ENCODE peak calls at places on chromosomes 5 and 9, in seven cellular contexts. X is gastrocnemius medialis, I is stomach, N is body of pancreas, W is Peyer's patch, O is adrenal gland, J is heart left ventricle. D is an unnamed sample. For H3K4me1, the result is how much of the 10 kb centered on the place peaks cover.

GRCh38 chr5:13664377-13664776 is 280.1 kb downstream of the DNAH5 start:
- DNase-seq in O (no peak), I (no peak), X (no peak), W (no peak), J (no peak), N (no peak), D (no peak)

GRCh38 chr9:71691036-71691435 is 77.3 kb downstream of the CEMIP2 start:
- DNase-seq in X (no peak), N (no peak), W (no peak), I (no peak), O (no peak), J (no peak), D (no peak)

GRCh38 chr9:110217656-110218099 is 9.7 kb upstream of the C9orf152 start:
- DNase-seq in J (no peak), W (no peak), O (no peak), N (no peak), X (no peak), I (no peak), D (no peak)

GRCh38 chr9:136578620-136578914 is 32.7 kb upstream of the NOTCH1 start:
- DNase-seq in J (no peak), X (no peak), O (no peak), W (no peak), I (no peak), N (no peak), D (no peak)

GRCh38 chr5:58294598-58295298 is 165.1 kb downstream of the PLK2 start:
- DNase-seq in N (no peak), X (no peak), W (no peak), J (no peak), I (no peak), O (no peak), D (no peak)

GRCh38 chr9:13410566-13411031 is 131.1 kb upstream of the MPDZ start:
- DNase-seq in X (no peak), J (no peak), I (no peak), N (no peak), W (no peak), O (no peak), D (no peak)

GRCh38 chr5:1733369-1733768 is 66.3 kb downstream of the MRPL36 start:
- DNase-seq in O (no peak), N (no peak), J (no peak), W (no peak), I (no peak), X (peak), D (no peak)

GRCh38 chr5:173268750-173269580 is 34.0 kb upstream of the NKX2-5 start:
- DNase-seq in J (peak), I (no peak), O (no peak), X (no peak), W (no peak), N (no peak), D (peak)

GRCh38 chr9:114179516-114179915 is 24.2 kb downstream of the COL27A1 start:
- DNase-seq in W (no peak), I (no peak), O (no peak), J (no peak), X (no peak), N (no peak), D (no peak)

GRCh38 chr9:14238044-14238443 is 75.9 kb downstream of the NFIB start:
- DNase-seq in I (no peak), X (no peak), W (no peak), J (no peak), O (no peak), N (no peak), D (no peak)

GRCh38 chr5:54742417-54742889 is 224.9 kb downstream of the SNX18 start:
- DNase-seq in I (peak), X (no peak), O (no peak), J (no peak), N (peak), W (no peak), D (no peak)

GRCh38 chr9:130738281-130738680 is 44.7 kb downstream of the EXOSC2 start:
- DNase-seq in O (no peak), W (no peak), J (no peak), I (no peak), X (no peak), N (no peak), D (no peak)

GRCh38 chr9:113632776-113633590 is 169.5 kb downstream of the RGS3 start:
- DNase-seq in N (no peak), O (peak), X (no peak), I (no peak), J (no peak), W (peak), D (no peak)

GRCh38 chr5:1781726-1782384 is 17.8 kb downstream of the MRPL36 start:
- DNase-seq in W (peak), J (no peak), O (no peak), X (no peak), I (no peak), N (no peak), D (no peak)

GRCh38 chr5:109740329-109740728 is 50.6 kb downstream of the MAN2A1 start:
- DNase-seq in X (no peak), N (no peak), W (no peak), I (peak), O (peak), J (no peak), D (no peak)

GRCh38 chr9:27534131-27534530 is 4.5 kb upstream of the MOB3B start:
- DNase-seq in N (no peak), X (no peak), W (no peak), I (no peak), J (no peak), O (no peak), D (no peak)

GRCh38 chr5:14453486-14453885 is 128.1 kb upstream of the OTULINL start:
- DNase-seq in O (no peak), N (no peak), I (no peak), J (no peak), X (no peak), W (no peak), D (no peak)

GRCh38 chr5:151047814-151048425 is 27.5 kb downstream of the GPX3 start:
- DNase-seq in O (no peak), I (no peak), X (no peak), W (peak), N (no peak), J (no peak), D (peak)

GRCh38 chr5:76579166-76579765 is 43.9 kb downstream of the F2RL2 start:
- DNase-seq in I (no peak), N (no peak), J (no peak), X (no peak), O (no peak), W (no peak), D (no peak)

GRCh38 chr5:9653811-9654210 is 23.7 kb upstream of the TAS2R1 start:
- DNase-seq in I (peak), N (peak), W (no peak), O (peak), J (peak), X (peak), D (no peak)

GRCh38 chr9:14107977-14108376 is 206.0 kb downstream of the NFIB start:
- DNase-seq in O (no peak), I (no peak), X (no peak), N (no peak), J (no peak), W (no peak), D (no peak)

GRCh38 chr9:124468061-124468740 is 17.9 kb downstream of the ADGRD2 start:
- DNase-seq in X (no peak), O (no peak), N (no peak), J (no peak), I (no peak), W (no peak), D (no peak)

GRCh38 chr5:153755913-153756500 is 265.5 kb downstream of the GRIA1 start:
- DNase-seq in N (no peak), X (no peak), O (no peak), J (no peak), I (no peak), W (no peak), D (no peak)

DNA sequence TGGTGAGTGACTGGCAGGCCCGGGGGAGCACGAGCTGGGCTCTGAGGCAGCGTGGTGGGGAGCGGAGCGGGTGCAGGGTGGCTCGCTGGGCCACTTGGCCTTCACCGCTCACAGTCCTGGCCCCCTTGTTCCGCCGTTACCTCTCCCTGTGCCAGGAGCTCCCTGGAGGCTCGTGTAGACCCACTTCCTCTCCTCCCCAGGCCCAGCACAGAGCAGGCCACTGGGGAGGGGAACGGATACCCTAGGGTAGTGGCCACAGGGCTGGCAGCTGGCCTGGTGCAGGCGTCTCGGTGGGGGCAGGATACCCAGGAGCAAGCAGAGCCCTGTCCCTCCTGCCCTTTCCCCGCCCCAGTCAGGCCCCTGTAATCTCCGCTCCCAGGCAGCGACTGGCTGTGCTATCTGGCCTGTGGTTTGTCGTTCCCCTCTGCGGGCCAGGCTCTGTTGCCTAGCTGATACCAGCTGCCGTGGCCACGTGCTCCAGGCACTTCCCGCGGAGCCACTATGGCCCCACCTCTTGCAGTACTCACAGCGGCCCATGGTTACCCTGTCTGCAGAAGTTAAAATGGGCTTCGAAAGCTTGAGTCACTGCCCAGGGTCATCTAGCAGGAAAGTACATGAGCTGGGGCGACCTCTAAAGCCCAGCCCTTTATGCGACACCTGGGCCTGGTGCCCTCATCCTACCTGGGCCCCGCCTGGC is 11.6 kb upstream of the DOLPP1 start:
- DNase-seq in W (peak), I (peak), N (peak), X (peak), J (peak), O (peak), D (no peak)
- H3K27ac ChIP-seq in W (peak), I (peak), N (peak), X (peak), J (peak), O (peak), D (no peak)

DNA sequence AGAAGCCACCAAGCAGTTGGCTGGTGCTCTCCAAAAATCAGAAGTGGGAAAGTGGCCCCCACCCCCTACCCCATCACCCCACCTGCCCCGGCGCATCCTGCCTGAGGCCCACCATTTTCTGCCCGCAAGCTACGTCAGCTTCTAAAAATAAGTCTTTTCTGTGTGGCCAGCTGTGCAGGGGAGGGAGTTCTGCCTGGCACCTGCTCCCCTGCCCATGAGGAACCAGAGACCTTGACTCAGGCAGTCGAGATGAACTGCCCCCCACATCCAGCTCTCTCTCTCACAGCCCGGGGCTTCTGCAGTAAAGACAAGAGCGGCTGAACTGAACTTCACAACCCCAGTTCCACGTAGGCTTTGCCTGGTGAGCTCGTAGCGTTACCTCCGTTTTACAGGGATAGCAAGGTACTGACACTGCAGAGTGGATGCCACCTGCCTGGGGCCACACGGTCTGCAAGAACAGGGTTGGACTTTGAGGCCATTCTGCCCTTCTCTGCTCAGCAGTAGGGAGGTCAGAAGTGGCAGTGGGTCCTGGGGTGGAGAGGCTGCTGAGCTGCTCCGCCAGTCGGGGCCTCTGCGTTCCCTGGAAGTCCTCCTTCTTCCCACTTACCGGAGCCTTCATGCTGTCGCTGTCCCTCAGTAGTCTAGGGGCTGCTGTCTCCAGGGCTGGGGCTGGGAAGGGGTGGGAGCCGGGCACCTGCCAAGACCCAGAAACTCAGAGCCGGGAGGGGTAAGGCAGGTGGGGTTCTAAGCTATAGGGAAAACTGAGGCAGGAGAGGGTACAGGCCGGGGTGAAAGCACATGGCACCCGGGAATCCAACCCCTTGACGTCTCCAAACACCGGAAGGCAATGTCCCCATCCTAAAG is 808 bp downstream of the ST6GALNAC4 start:
- DNase-seq in O (no peak), I (no peak), J (no peak), X (peak), N (peak), W (no peak), D (no peak)
- TF ChIP-seq POLR2A in O (no peak), I (no peak), J (no peak), X (no peak), N (peak), W (peak), D (no peak)

GRCh38 chr9:85715587-85715986 is 26.2 kb downstream of the AGTPBP1 start:
- DNase-seq in N (no peak), O (no peak), X (peak), W (no peak), J (no peak), I (no peak), D (no peak)
- H3K4me1 ChIP-seq in N (under half), O (under half), X (under half), W (under half), J (under half), I (under half), D (under half)

GRCh38 chr9:89879711-89880110 is 274.9 kb downstream of the GADD45G start:
- DNase-seq in O (peak), I (peak), X (peak), J (peak), N (peak), W (peak), D (no peak)
- H3K27ac ChIP-seq in O (no peak), I (peak), X (peak), J (peak), N (no peak), W (peak), D (no peak)

GRCh38 chr9:107639426-107639825 is 149.9 kb upstream of the KLF4 start:
- DNase-seq in X (no peak), O (no peak), W (no peak), J (no peak), N (no peak), I (no peak), D (no peak)

GRCh38 chr9:107638496-107638895 is 148.9 kb upstream of the KLF4 start:
- DNase-seq in J (no peak), O (no peak), I (no peak), X (no peak), W (no peak), N (no peak), D (no peak)

GRCh38 chr9:107637421-107638420 is 148.2 kb upstream of the KLF4 start:
- DNase-seq in J (peak), W (peak), X (peak), N (peak), I (peak), O (peak), D (peak)

GRCh38 chr9:107636596-107637405 is 147.2 kb upstream of the KLF4 start:
- DNase-seq in J (no peak), X (no peak), O (no peak), W (no peak), N (no peak), I (no peak), D (no peak)

GRCh38 chr9:107638922-107639321 is 149.4 kb upstream of the KLF4 start:
- DNase-seq in I (peak), N (no peak), X (peak), O (peak), W (peak), J (peak), D (peak)
- TF ChIP-seq POLR2A in I (no peak), N (no peak), X (peak), O (peak), W (no peak), J (no peak), D (no peak)

GRCh38 chr9:127968046-127968445 is 12.7 kb downstream of the EEIG1 start:
- DNase-seq in W (peak), X (peak), J (no peak), O (peak), N (no peak), I (peak), D (peak)

GRCh38 chr9:127965953-127966352 is 14.8 kb downstream of the EEIG1 start:
- DNase-seq in N (no peak), W (no peak), I (no peak), X (no peak), O (no peak), J (no peak), D (no peak)

GRCh38 chr9:127967151-127967809 is 13.5 kb downstream of the EEIG1 start:
- DNase-seq in X (no peak), N (no peak), O (no peak), W (no peak), I (no peak), J (no peak), D (peak)

GRCh38 chr9:127968717-127969383 is 11.9 kb downstream of the EEIG1 start:
- DNase-seq in W (peak), J (peak), O (peak), I (peak), N (peak), X (peak), D (no peak)

DNA sequence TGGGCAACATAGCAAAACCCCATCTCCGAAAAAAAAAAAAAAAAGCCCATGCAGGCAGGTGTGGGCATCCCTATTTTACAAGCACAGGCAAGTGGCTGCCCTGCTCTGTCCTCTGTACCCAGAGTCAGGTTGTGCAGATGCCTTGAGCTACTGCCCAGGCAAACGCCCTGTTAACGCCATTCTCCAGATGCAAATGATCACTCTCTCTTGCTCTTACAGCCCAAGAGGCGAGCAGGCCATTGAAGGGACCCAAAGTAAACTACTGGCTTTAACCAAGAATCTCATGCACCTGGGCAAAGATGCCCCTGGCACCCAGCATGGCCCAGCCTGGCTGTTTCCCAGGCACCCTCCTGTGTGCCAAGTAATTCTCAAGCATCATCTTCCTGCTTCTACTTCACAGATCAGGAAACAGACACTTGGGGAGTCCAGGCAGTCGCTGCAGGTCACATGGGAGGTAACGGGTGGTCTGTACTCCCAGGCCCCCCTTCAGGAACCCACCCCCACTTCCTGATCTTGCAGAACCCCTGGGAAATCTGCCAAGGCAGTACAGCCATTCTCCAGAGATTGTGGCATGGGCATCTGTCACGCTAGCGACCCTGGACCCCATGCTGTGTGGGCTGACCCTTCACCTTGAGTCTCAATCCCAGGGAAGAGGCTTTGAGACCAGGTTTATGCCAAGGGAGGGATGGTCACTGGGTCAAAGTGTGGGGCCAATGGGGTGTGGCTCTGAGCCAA is 14.2 kb downstream of the EEIG1 start:
- DNase-seq in I (peak), J (no peak), O (no peak), W (no peak), X (no peak), N (peak), D (peak)
- H3K4me1 ChIP-seq in I (half or more), J (under half), O (half or more), W (half or more), X (half or more), N (half or more), D (half or more)

D was measured in ovary.